ENCODE peak calls at places on chromosomes 6 and 20, in seven cellular contexts. R is activated T-cell treated with anti-CD3 and anti-CD28 coated beads, Interleukin-2, amount 50 U/mL, for 72 hours; O is stimulated activated naive B cell treated with anti-CD40 and anti-IgM and Interleukin-4, amounts not matched to agents 10 μg/mL and 1 μg/mL and 100 μg/mL, for 72 hours; E is AG10803; G is psoas muscle; F is GM04504; J is nephron progenitor cell. U is an unnamed sample.

GRCh38 chr6:89977808-89978748 is 83.8 kb downstream of the GJA10 start:
- DNase-seq in R (no peak), O (no peak), E (peak; percentile 55), G (peak; percentile 17), F (no peak), J (no peak), U (no peak)

GRCh38 chr6:121838842-121839241 is 403.4 kb downstream of the GJA1 start:
- DNase-seq in R (no peak), O (no peak), E (no peak), G (no peak), F (no peak), J (no peak), U (no peak)

GRCh38 chr6:145875496-145876244 is 61.1 kb upstream of the FBXO30 start:
- DNase-seq in R (no peak), O (no peak), E (peak; percentile 20), G (no peak), F (no peak), J (no peak), U (no peak)

GRCh38 chr6:52141596-52141995 is 44.6 kb upstream of the IL17A start:
- DNase-seq in R (no peak), O (no peak), E (no peak), G (no peak), F (no peak), J (no peak), U (no peak)

GRCh38 chr6:136550330-136551071 is at the start of gene MAP7:
- DNase-seq in R (peak; percentile 73), O (peak; percentile 52), E (peak; percentile 13), G (peak; percentile 51), F (no peak), J (peak; percentile 74), U (peak; percentile 70)

GRCh38 chr6:6729971-6730370 is 141.5 kb downstream of the LY86 start:
- DNase-seq in R (no peak), O (no peak), E (peak; percentile 69), G (no peak), F (no peak), J (no peak), U (no peak)

GRCh38 chr20:18533491-18533890 is 25.8 kb downstream of the SEC23B start:
- DNase-seq in R (no peak), O (no peak), E (no peak), G (no peak), F (no peak), J (no peak), U (no peak)

GRCh38 chr6:113362542-113363430 is 494.4 kb upstream of the MARCKS start:
- DNase-seq in R (no peak), O (no peak), E (peak; percentile 50), G (no peak), F (no peak), J (peak; percentile 7), U (no peak)

GRCh38 chr6:15870354-15871043 is 207.7 kb upstream of the DTNBP1 start:
- DNase-seq in R (no peak), O (no peak), E (peak; percentile 40), G (no peak), F (no peak), J (no peak), U (no peak)

GRCh38 chr6:134564705-134565104 is 246.8 kb upstream of the SGK1 start:
- DNase-seq in R (no peak), O (no peak), E (no peak), G (no peak), F (no peak), J (no peak), U (no peak)

GRCh38 chr6:98833101-98834059 is 994 bp upstream of the POU3F2 start:
- DNase-seq in R (peak; percentile 55), O (no peak), E (peak; percentile 22), G (no peak), F (no peak), J (peak; percentile 55), U (peak; percentile 90)

GRCh38 chr6:90347411-90347841 is 50.8 kb upstream of the BACH2 start:
- DNase-seq in R (peak; percentile 50), O (no peak), E (no peak), G (no peak), F (no peak), J (no peak), U (no peak)

GRCh38 chr20:59718071-59718470 is 113.7 kb downstream of the PHACTR3 start:
- DNase-seq in R (no peak), O (no peak), E (no peak), G (no peak), F (no peak), J (no peak), U (no peak)

GRCh38 chr6:106421491-106421890 is 61.0 kb downstream of the CRYBG1 start:
- DNase-seq in R (no peak), O (no peak), E (no peak), G (no peak), F (no peak), J (no peak), U (no peak)

GRCh38 chr6:129607581-129608186 is 102.3 kb downstream of the ARHGAP18 start:
- DNase-seq in R (no peak), O (no peak), E (peak; percentile 37), G (no peak), F (peak; percentile 17), J (no peak), U (no peak)

GRCh38 chr20:24148372-24148771 is 159.8 kb upstream of the GGTLC1 start:
- DNase-seq in R (peak; percentile 21), O (peak; percentile 50), E (no peak), G (no peak), F (no peak), J (no peak), U (no peak)

GRCh38 chr6:156826290-156826955 is 49.2 kb downstream of the ARID1B start:
- DNase-seq in R (no peak), O (no peak), E (no peak), G (no peak), F (no peak), J (no peak), U (no peak)

GRCh38 chr20:3161316-3162079 is 1.8 kb upstream of the FASTKD5 start:
- DNase-seq in R (no peak), O (no peak), E (no peak), G (no peak), F (no peak), J (no peak), U (no peak)

GRCh38 chr6:126926926-126927325 is 191.5 kb upstream of the RSPO3 start:
- DNase-seq in R (no peak), O (no peak), E (no peak), G (no peak), F (no peak), J (no peak), U (no peak)

GRCh38 chr6:48078092-48078491 is 32.9 kb downstream of the PTCHD4 start:
- DNase-seq in R (no peak), O (no peak), E (no peak), G (no peak), F (no peak), J (no peak), U (no peak)

GRCh38 chr6:150876598-150876997 is 11.1 kb downstream of the MTHFD1L start:
- DNase-seq in R (no peak), O (no peak), E (peak; percentile 62), G (peak; percentile 55), F (no peak), J (no peak), U (no peak)

GRCh38 chr20:46520976-46521579 is 7.7 kb upstream of the ZNF334 start:
- DNase-seq in R (peak; percentile 64), O (peak; percentile 47), E (peak; percentile 55), G (peak; percentile 19), F (peak; percentile 25), J (peak; percentile 42), U (peak; percentile 45)

GRCh38 chr6:134560019-134560418 is 242.1 kb upstream of the SGK1 start:
- DNase-seq in R (no peak), O (no peak), E (no peak), G (no peak), F (no peak), J (no peak), U (no peak)

GRCh38 chr6:157033428-157034140 is 256.4 kb downstream of the ARID1B start:
- DNase-seq in R (no peak), O (no peak), E (no peak), G (no peak), F (no peak), J (no peak), U (no peak)

GRCh38 chr6:14822689-14823088 is 423.2 kb upstream of the JARID2 start:
- DNase-seq in R (no peak), O (no peak), E (peak; percentile 25), G (no peak), F (no peak), J (no peak), U (no peak)

GRCh38 chr6:35230950-35231349 is 17.2 kb downstream of the SCUBE3 start:
- DNase-seq in R (no peak), O (no peak), E (no peak), G (no peak), F (no peak), J (no peak), U (no peak)

GRCh38 chr6:138001750-138002349 is 105.4 kb downstream of the PERP start:
- DNase-seq in R (peak; percentile 68), O (no peak), E (peak; percentile 39), G (peak; percentile 28), F (peak; percentile 16), J (peak; percentile 58), U (peak; percentile 55)

GRCh38 chr6:156828280-156828703 is 51.1 kb downstream of the ARID1B start:
- DNase-seq in R (peak; percentile 32), O (no peak), E (peak; percentile 84), G (peak; percentile 55), F (peak; percentile 73), J (no peak), U (no peak)

GRCh38 chr20:36574278-36575065 is 1.1 kb downstream of the TGIF2 start:
- DNase-seq in R (peak; percentile 42), O (peak; percentile 31), E (peak; percentile 28), G (peak; percentile 44), F (no peak), J (peak; percentile 76), U (peak; percentile 71)

GRCh38 chr6:1890071-1890470 is 280.4 kb downstream of the FOXC1 start:
- DNase-seq in R (no peak), O (no peak), E (no peak), G (no peak), F (no peak), J (no peak), U (no peak)

GRCh38 chr6:101403566-101403965 is 10.1 kb downstream of the GRIK2 start:
- DNase-seq in R (no peak), O (no peak), E (no peak), G (no peak), F (no peak), J (peak; percentile 39), U (no peak)